ENCODE peak calls at places on chromosomes 13 and 19, in four cellular contexts. Q is GOT3; J is CD8-positive, alpha-beta T cell; Y is NCI-H2029. I is an unnamed sample.

GRCh38 chr13:34340534-34340933 is 522.6 kb downstream of the RFC3 start:
- DNase-seq in Q (no peak), J (no peak), Y (peak; percentile 54), I (no peak)

GRCh38 chr19:29485293-29485692 is 40.5 kb upstream of the VSTM2B start:
- DNase-seq in Q (no peak), J (no peak), Y (no peak), I (no peak)

GRCh38 chr19:8302357-8302691 is 5.8 kb downstream of the CD320 start:
- DNase-seq in Q (no peak), J (no peak), Y (no peak), I (no peak)

GRCh38 chr19:35144600-35145436 is 1.8 kb downstream of the FXYD7 start:
- DNase-seq in Q (no peak), J (no peak), Y (peak; percentile 27), I (no peak)

GRCh38 chr19:35038623-35039512 is 2.7 kb upstream of the HPN start:
- DNase-seq in Q (no peak), J (no peak), Y (peak; percentile 61), I (no peak)

GRCh38 chr13:23610187-23610576 is 40.0 kb downstream of the TNFRSF19 start:
- DNase-seq in Q (no peak), J (no peak), Y (no peak), I (no peak)

GRCh38 chr13:32047796-32048195 is 16.2 kb downstream of the FRY start:
- DNase-seq in Q (no peak), J (no peak), Y (no peak), I (no peak)

GRCh38 chr13:110869805-110870706 is 44.8 kb downstream of the ANKRD10 start:
- DNase-seq in Q (peak; percentile 96), J (no peak), Y (peak; percentile 81), I (no peak)

GRCh38 chr19:597406-598315 is 8.0 kb downstream of the HCN2 start:
- DNase-seq in Q (no peak), J (no peak), Y (no peak), I (no peak)

GRCh38 chr19:46659151-46660007 is 1.6 kb downstream of the DACT3 start:
- DNase-seq in Q (no peak), J (no peak), Y (no peak), I (no peak)

GRCh38 chr13:27794921-27795717 is 2.8 kb downstream of the GSX1 start:
- DNase-seq in Q (no peak), J (no peak), Y (no peak), I (no peak)

GRCh38 chr19:4754248-4754647 is 30.6 kb upstream of the DPP9 start:
- DNase-seq in Q (no peak), J (no peak), Y (peak; percentile 30), I (no peak)

GRCh38 chr19:5914946-5915781 is 1.1 kb downstream of the CAPS start:
- DNase-seq in Q (no peak), J (no peak), Y (no peak), I (no peak)

GRCh38 chr13:102651392-102651791 is 43.5 kb downstream of the METTL21C start:
- DNase-seq in Q (no peak), J (no peak), Y (no peak), I (no peak)

GRCh38 chr19:49816616-49817015 is 1.5 kb upstream of the MED25 start:
- DNase-seq in Q (no peak), J (no peak), Y (no peak), I (no peak)

GRCh38 chr19:19039901-19040300 is 6.5 kb downstream of the ARMC6 start:
- DNase-seq in Q (no peak), J (no peak), Y (no peak), I (no peak)

GRCh38 chr19:29805026-29805925 is 6.5 kb upstream of the CCNE1 start:
- DNase-seq in Q (no peak), J (no peak), Y (no peak), I (no peak)

GRCh38 chr19:11849264-11849615 is 714 bp downstream of the ZNF439 start:
- DNase-seq in Q (no peak), J (no peak), Y (no peak), I (no peak)

GRCh38 chr19:33346665-33347064 is 26.8 kb upstream of the CEBPG start:
- DNase-seq in Q (no peak), J (no peak), Y (no peak), I (no peak)

GRCh38 chr13:110676057-110676510 is 29.8 kb downstream of the CARS2 start:
- DNase-seq in Q (no peak), J (no peak), Y (no peak), I (no peak)

GRCh38 chr19:43610493-43610892 is 1.4 kb upstream of the SRRM5 start:
- DNase-seq in Q (no peak), J (no peak), Y (no peak), I (no peak)

GRCh38 chr13:22235285-22235949 is 564.5 kb downstream of the FGF9 start:
- DNase-seq in Q (no peak), J (no peak), Y (no peak), I (no peak)

GRCh38 chr19:56594446-56594782 is 688 bp upstream of the ZNF71 start:
- DNase-seq in Q (no peak), J (no peak), Y (no peak), I (no peak)

I was measured in cerebellar nuclear complex.